ENCODE peak calls at places on chromosomes 3 and 15, in five cellular contexts. One of them, this sample, is unnamed.

GRCh38 chr3:71930056-71930991 is 145.4 kb upstream of the PROK2 start:
- DNase-seq in HFF-Myc: no peak
- DNase-seq in natural killer cell: no peak
- DNase-seq in bronchial epithelial cell: peak; percentile 82
- DNase-seq in BJ: no peak
- DNase-seq in this sample: no peak

GRCh38 chr3:37218206-37218605 is 43.8 kb upstream of the LRRFIP2 start:
- DNase-seq in BJ: no peak
- DNase-seq in HFF-Myc: no peak
- DNase-seq in natural killer cell: no peak
- DNase-seq in bronchial epithelial cell: no peak
- DNase-seq in this sample: no peak

GRCh38 chr3:138154534-138154933 is 20.2 kb downstream of the DBR1 start:
- DNase-seq in bronchial epithelial cell: no peak
- DNase-seq in natural killer cell: no peak
- DNase-seq in HFF-Myc: no peak
- DNase-seq in BJ: no peak
- DNase-seq in this sample: no peak

GRCh38 chr3:46228259-46229222 is 13.7 kb upstream of the CCR3 start:
- DNase-seq in BJ: peak; percentile 37
- DNase-seq in bronchial epithelial cell: peak; percentile 73
- DNase-seq in natural killer cell: no peak
- DNase-seq in HFF-Myc: peak; percentile 39
- DNase-seq in this sample: no peak

GRCh38 chr3:161316006-161316689 is 55.2 kb downstream of the SPTSSB start:
- DNase-seq in natural killer cell: no peak
- DNase-seq in HFF-Myc: no peak
- DNase-seq in BJ: no peak
- DNase-seq in bronchial epithelial cell: peak; percentile 84
- DNase-seq in this sample: no peak

GRCh38 chr3:48765376-48765775 is 48.4 kb upstream of the IP6K2 start:
- DNase-seq in HFF-Myc: no peak
- DNase-seq in natural killer cell: no peak
- DNase-seq in BJ: no peak
- DNase-seq in bronchial epithelial cell: peak; percentile 67
- DNase-seq in this sample: no peak

GRCh38 chr3:48464713-48465221 is 18.2 kb downstream of the ATRIP start:
- DNase-seq in HFF-Myc: no peak
- DNase-seq in BJ: no peak
- DNase-seq in natural killer cell: no peak
- DNase-seq in bronchial epithelial cell: no peak
- DNase-seq in this sample: no peak

GRCh38 chr3:15206662-15207576 is 873 bp downstream of the CAPN7 start:
- DNase-seq in natural killer cell: no peak
- DNase-seq in bronchial epithelial cell: peak; percentile 58
- DNase-seq in HFF-Myc: no peak
- DNase-seq in BJ: no peak
- DNase-seq in this sample: peak; percentile 45

DNA sequence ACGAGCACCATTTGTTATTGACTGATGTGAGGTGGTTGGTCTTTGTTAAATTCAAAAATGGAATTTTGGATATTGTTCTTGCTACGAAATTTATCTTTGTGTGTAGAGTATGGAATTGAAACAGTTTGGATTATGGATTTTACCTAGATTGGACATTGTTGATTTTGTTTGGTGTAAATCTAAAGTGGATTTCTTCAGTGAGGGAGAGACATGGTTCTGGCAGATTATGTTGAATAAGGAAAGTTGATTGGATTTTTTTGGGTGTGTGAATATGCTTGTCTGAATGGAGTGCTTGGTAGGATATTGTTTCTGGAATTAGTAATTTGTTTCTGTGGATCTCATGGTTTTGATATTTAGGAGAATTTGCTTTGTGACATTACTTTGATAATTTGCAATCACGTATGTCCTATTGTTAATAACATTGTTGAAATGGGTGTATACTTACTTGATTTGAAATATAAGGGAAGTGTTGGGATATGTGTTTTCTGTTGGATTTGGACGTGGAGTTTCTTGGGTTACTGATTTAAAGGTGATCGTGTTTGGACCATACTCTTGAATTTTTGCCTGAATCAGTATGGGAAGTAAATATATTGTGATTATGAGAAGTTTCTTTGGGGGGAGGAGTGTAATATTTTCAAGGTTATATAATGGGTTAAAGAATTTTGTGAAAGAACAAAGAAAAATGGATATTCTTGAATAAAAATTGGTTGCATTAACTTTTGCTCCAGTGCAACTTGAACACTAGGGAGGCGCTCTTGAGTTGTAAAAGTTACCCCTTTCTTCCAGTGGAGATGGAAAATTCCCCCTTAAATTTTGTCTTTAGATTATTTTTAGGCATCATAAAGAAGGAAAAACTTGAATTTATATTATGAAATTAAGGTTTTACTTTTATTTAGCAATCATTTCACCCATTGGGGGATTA is 875 bp upstream of the CHD2 start:
- DNase-seq in natural killer cell: no peak
- DNase-seq in BJ: no peak
- DNase-seq in HFF-Myc: no peak
- DNase-seq in bronchial epithelial cell: no peak
- DNase-seq in this sample: no peak
- TF ChIP-seq CTCF in natural killer cell: peak; percentile 32
- TF ChIP-seq CTCF in BJ: peak; percentile 33
- TF ChIP-seq CTCF in HFF-Myc: peak; percentile 36
- TF ChIP-seq CTCF in bronchial epithelial cell: peak; percentile 27
- TF ChIP-seq CTCF in this sample: peak; percentile 60

DNA sequence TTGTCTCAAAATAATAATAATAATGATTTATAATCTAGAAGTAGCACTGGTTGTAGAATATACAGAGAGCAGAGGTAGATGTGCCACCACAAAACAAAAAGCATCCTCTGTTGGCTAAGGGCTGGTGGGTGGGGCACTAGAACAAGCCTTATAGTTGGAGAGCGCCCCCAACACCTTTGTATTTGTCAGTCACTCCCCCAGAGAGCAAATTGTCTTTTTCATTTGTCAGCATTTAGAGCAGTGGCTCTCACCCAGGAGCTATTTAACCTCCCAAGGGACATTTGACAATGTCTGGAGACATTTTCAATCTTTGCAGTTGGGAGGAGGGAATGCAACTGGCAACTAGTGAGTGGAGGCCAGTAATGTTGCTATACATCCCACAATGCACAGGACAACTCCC is 6.3 kb downstream of the KAT2B start:
- DNase-seq in natural killer cell: no peak
- DNase-seq in BJ: no peak
- DNase-seq in HFF-Myc: no peak
- DNase-seq in bronchial epithelial cell: no peak
- DNase-seq in this sample: no peak
- TF ChIP-seq CTCF in natural killer cell: no peak
- TF ChIP-seq CTCF in BJ: no peak
- TF ChIP-seq CTCF in HFF-Myc: no peak
- TF ChIP-seq CTCF in bronchial epithelial cell: no peak
- TF ChIP-seq CTCF in this sample: no peak

DNA sequence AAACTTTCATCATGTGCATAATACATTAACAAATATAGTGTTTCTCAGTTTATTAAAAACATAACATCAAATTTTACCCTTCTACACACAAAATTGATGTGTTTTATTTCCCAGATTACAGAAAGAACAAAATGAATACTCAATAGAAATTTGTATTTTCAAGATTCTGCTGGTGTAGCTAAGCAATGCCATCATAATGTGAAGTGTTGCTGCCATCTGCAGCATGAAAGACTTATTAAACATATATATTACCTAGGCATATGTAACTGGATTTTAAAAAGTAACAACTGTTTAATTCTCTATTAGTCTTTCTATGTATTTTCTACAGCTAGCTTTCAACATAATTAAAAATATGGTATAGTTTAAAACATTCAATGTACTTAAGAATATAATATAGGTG is 27.5 kb downstream of the PLSCR5 start:
- DNase-seq in HFF-Myc: no peak
- DNase-seq in bronchial epithelial cell: peak; percentile 64
- DNase-seq in natural killer cell: no peak
- DNase-seq in BJ: no peak
- DNase-seq in this sample: no peak
- TF ChIP-seq CTCF in HFF-Myc: no peak
- TF ChIP-seq CTCF in bronchial epithelial cell: peak; percentile 4
- TF ChIP-seq CTCF in natural killer cell: peak; percentile 80
- TF ChIP-seq CTCF in BJ: peak; percentile 26
- TF ChIP-seq CTCF in this sample: peak; percentile 72

GRCh38 chr15:90337256-90337655 is 14.8 kb upstream of the ZNF774 start:
- DNase-seq in bronchial epithelial cell: peak; percentile 93
- DNase-seq in HFF-Myc: no peak
- DNase-seq in BJ: no peak
- DNase-seq in natural killer cell: no peak
- DNase-seq in this sample: peak; percentile 51

GRCh38 chr15:90338483-90338980 is 13.6 kb upstream of the ZNF774 start:
- DNase-seq in BJ: no peak
- DNase-seq in natural killer cell: no peak
- DNase-seq in bronchial epithelial cell: peak; percentile 83
- DNase-seq in HFF-Myc: no peak
- DNase-seq in this sample: no peak

GRCh38 chr15:90343391-90343790 is 8.7 kb upstream of the ZNF774 start:
- DNase-seq in natural killer cell: no peak
- DNase-seq in bronchial epithelial cell: peak; percentile 84
- DNase-seq in BJ: no peak
- DNase-seq in HFF-Myc: no peak
- DNase-seq in this sample: no peak

GRCh38 chr15:90342655-90343054 is 9.4 kb upstream of the ZNF774 start:
- DNase-seq in HFF-Myc: no peak
- DNase-seq in bronchial epithelial cell: no peak
- DNase-seq in BJ: no peak
- DNase-seq in natural killer cell: no peak
- DNase-seq in this sample: no peak

GRCh38 chr15:90340345-90340744 is 11.7 kb upstream of the ZNF774 start:
- DNase-seq in HFF-Myc: no peak
- DNase-seq in bronchial epithelial cell: no peak
- DNase-seq in BJ: no peak
- DNase-seq in natural killer cell: no peak
- DNase-seq in this sample: no peak
- TF ChIP-seq CTCF in HFF-Myc: no peak
- TF ChIP-seq CTCF in bronchial epithelial cell: no peak
- TF ChIP-seq CTCF in BJ: no peak
- TF ChIP-seq CTCF in natural killer cell: no peak
- TF ChIP-seq CTCF in this sample: no peak

DNA sequence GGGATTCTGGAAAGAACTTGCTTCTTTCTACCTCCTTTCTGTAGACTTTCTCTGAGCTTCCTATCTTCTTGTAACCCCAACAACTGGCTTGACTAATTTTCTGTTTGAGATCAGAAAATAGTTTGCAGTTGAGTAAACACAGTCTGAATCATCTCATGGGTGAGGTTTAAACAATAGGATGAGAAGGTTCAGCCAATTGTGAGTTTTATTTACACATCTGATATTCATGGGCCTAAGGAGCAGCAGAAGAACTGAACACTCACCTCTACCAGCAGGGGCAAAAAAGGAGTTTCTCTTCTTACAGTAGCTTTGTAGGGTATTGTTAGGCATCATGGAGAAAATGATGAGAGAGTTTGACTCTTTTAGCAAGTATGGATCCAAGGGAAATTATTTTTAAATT is 54.2 kb downstream of the DTWD1 start:
- DNase-seq in HFF-Myc: peak; percentile 74
- DNase-seq in BJ: peak; percentile 43
- DNase-seq in natural killer cell: no peak
- DNase-seq in bronchial epithelial cell: peak; percentile 97
- DNase-seq in this sample: no peak
- TF ChIP-seq CTCF in HFF-Myc: peak; percentile 37
- TF ChIP-seq CTCF in BJ: peak; percentile 46
- TF ChIP-seq CTCF in natural killer cell: no peak
- TF ChIP-seq CTCF in bronchial epithelial cell: peak; percentile 29
- TF ChIP-seq CTCF in this sample: no peak

DNA sequence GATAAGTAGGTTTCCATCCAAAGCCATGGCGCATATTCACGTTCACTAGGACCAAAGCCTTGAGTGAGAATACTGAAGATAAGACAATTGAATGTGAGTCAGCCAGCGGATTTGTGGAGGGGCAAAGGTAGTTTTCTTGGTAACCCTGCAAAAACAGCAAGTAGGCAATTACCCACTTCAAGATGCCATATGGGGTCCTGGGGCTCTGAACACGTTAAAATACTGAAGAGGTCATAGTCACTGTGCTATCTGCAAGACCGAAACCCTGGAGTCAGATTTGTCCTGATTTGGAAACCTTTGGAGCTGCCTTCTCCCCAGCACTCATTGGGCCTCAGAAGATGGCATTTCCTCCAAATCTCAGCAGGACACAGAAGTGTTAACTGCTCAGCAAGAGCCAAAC is 646.9 kb upstream of the LMCD1 start:
- DNase-seq in BJ: no peak
- DNase-seq in bronchial epithelial cell: no peak
- DNase-seq in HFF-Myc: no peak
- DNase-seq in natural killer cell: no peak
- DNase-seq in this sample: no peak
- TF ChIP-seq CTCF in BJ: no peak
- TF ChIP-seq CTCF in bronchial epithelial cell: no peak
- TF ChIP-seq CTCF in HFF-Myc: no peak
- TF ChIP-seq CTCF in natural killer cell: no peak
- TF ChIP-seq CTCF in this sample: no peak

GRCh38 chr3:177816667-177817208 is 619.5 kb upstream of the TBL1XR1 start:
- DNase-seq in bronchial epithelial cell: peak; percentile 98
- DNase-seq in natural killer cell: no peak
- DNase-seq in BJ: no peak
- DNase-seq in HFF-Myc: no peak
- DNase-seq in this sample: no peak
- TF ChIP-seq CTCF in bronchial epithelial cell: peak; percentile 24
- TF ChIP-seq CTCF in natural killer cell: no peak
- TF ChIP-seq CTCF in BJ: no peak
- TF ChIP-seq CTCF in HFF-Myc: peak; percentile 8
- TF ChIP-seq CTCF in this sample: no peak

DNA sequence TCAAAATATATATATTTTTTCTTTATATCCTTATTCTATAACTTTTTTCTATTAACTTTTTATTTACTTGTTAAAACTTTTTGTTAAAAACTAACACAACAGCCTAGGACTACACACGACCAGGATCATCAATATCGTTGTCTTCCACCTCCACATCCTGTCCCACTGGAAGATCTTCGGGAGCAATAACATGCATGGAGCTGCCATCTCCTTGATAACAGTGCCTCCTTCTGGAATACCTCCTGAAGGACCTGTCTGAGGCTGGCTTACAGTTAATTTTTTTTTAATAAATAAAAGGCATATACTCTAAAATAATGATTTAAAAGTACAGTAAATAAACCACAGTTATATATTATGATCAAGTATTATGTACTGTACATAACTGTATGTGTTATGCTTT is 58.9 kb downstream of the SFMBT1 start:
- DNase-seq in HFF-Myc: peak; percentile 4
- DNase-seq in BJ: no peak
- DNase-seq in bronchial epithelial cell: peak; percentile 30
- DNase-seq in natural killer cell: no peak
- DNase-seq in this sample: no peak
- TF ChIP-seq CTCF in HFF-Myc: peak; percentile 23
- TF ChIP-seq CTCF in BJ: peak; percentile 29
- TF ChIP-seq CTCF in bronchial epithelial cell: peak; percentile 11
- TF ChIP-seq CTCF in natural killer cell: no peak
- TF ChIP-seq CTCF in this sample: no peak

DNA sequence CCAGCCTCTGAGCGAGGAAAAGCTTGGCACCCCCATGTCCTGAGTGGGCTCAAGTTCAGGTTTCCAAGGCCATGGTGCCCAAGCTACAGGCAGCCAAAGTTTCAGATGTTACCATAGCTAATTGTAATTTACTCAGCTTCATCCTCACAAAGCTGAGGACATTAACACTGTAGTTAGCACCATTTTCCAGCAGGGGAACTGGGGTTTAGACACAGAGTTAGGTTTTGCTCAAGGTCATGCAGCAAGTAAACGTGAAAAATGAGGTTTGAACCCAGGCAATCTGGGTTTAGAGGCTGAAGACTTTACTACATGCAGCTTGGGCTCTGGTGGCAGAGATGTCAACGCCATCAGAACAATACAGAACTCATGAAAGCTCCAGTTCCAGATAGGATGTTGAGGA is 199.0 kb downstream of the TJP1 start:
- DNase-seq in HFF-Myc: no peak
- DNase-seq in BJ: no peak
- DNase-seq in bronchial epithelial cell: no peak
- DNase-seq in natural killer cell: no peak
- DNase-seq in this sample: no peak
- TF ChIP-seq CTCF in HFF-Myc: no peak
- TF ChIP-seq CTCF in BJ: no peak
- TF ChIP-seq CTCF in bronchial epithelial cell: no peak
- TF ChIP-seq CTCF in natural killer cell: no peak
- TF ChIP-seq CTCF in this sample: no peak

This sample was measured in CD14-positive monocyte.